ENCODE peak calls at places on chromosomes 16 and 17, in five cellular contexts. S is A549, J is IMR-90, Q is SK-N-SH, X is K562. W is an unnamed sample.

GRCh38 chr17:69654981-69655581 is 240.6 kb downstream of the MAP2K6 start:
- DNase-seq in S (peak), J (peak), Q (no peak), X (no peak), W (no peak)

GRCh38 chr17:75980188-75981018 is 1.4 kb downstream of the TEN1 start:
- DNase-seq in S (no peak), J (no peak), Q (no peak), X (no peak), W (no peak)

GRCh38 chr16:80580109-80580832 is 39.5 kb downstream of the DYNLRB2 start:
- DNase-seq in S (peak), J (peak), Q (no peak), X (no peak), W (peak)

GRCh38 chr17:81589612-81590011 is 37.5 kb upstream of the FAAP100 start:
- DNase-seq in S (no peak), J (no peak), Q (no peak), X (no peak), W (no peak)

GRCh38 chr17:7846765-7847661 is 7.9 kb upstream of the TMEM88 start:
- DNase-seq in S (no peak), J (no peak), Q (no peak), X (no peak), W (no peak)

GRCh38 chr16:637081-638018 is 1.2 kb upstream of the METTL26 start:
- DNase-seq in S (peak), J (peak), Q (peak), X (peak), W (no peak)

GRCh38 chr16:8567355-8568230 is 22.7 kb downstream of the TMEM114 start:
- DNase-seq in S (peak), J (peak), Q (peak), X (peak), W (peak)

GRCh38 chr17:19016297-19016696 is 11.7 kb upstream of the FAM83G start:
- DNase-seq in S (no peak), J (no peak), Q (no peak), X (no peak), W (no peak)

GRCh38 chr17:61314368-61315078 is 85.1 kb upstream of the TBX2 start:
- DNase-seq in S (no peak), J (peak), Q (peak), X (no peak), W (no peak)

GRCh38 chr16:88320947-88321634 is 61.7 kb upstream of the ZNF469 start:
- DNase-seq in S (peak), J (no peak), Q (no peak), X (peak), W (no peak)

GRCh38 chr16:68372381-68372720 is 61.5 kb downstream of the PRMT7 start:
- DNase-seq in S (no peak), J (no peak), Q (no peak), X (no peak), W (no peak)

GRCh38 chr17:74477411-74477810 is 11.0 kb downstream of the CD300A start:
- DNase-seq in S (no peak), J (no peak), Q (no peak), X (no peak), W (no peak)

GRCh38 chr16:17461951-17462729 is 8.6 kb downstream of the XYLT1 start:
- DNase-seq in S (no peak), J (no peak), Q (no peak), X (no peak), W (no peak)

GRCh38 chr17:75693500-75694481 is 26.7 kb downstream of the SAP30BP start:
- DNase-seq in S (peak), J (peak), Q (peak), X (no peak), W (no peak)

GRCh38 chr16:74449470-74449869 is 28.2 kb upstream of the CLEC18B start:
- DNase-seq in S (peak), J (peak), Q (no peak), X (no peak), W (no peak)

GRCh38 chr16:18784917-18785623 is 5.1 kb downstream of the RPS15A start:
- DNase-seq in S (no peak), J (no peak), Q (no peak), X (no peak), W (no peak)

GRCh38 chr17:18858567-18859245 is 775 bp downstream of the PRPSAP2 start:
- DNase-seq in S (no peak), J (no peak), Q (no peak), X (no peak), W (no peak)

GRCh38 chr16:50835358-50836060 is 93.6 kb downstream of the CYLD start:
- DNase-seq in S (no peak), J (no peak), Q (no peak), X (no peak), W (no peak)

GRCh38 chr16:73015612-73016487 is 32.1 kb downstream of the ZFHX3 start:
- DNase-seq in S (peak), J (no peak), Q (no peak), X (no peak), W (peak)

GRCh38 chr17:64736804-64737492 is 74.8 kb upstream of the SMURF2 start:
- DNase-seq in S (peak), J (peak), Q (peak), X (no peak), W (no peak)

GRCh38 chr16:83689385-83689831 is 118.4 kb upstream of the HSBP1 start:
- DNase-seq in S (no peak), J (peak), Q (no peak), X (no peak), W (peak)

GRCh38 chr17:27475070-27475673 is 18.9 kb downstream of the KSR1 start:
- DNase-seq in S (no peak), J (no peak), Q (no peak), X (no peak), W (no peak)

GRCh38 chr16:86734559-86735480 is 156.5 kb downstream of the FOXL1 start:
- DNase-seq in S (no peak), J (no peak), Q (no peak), X (no peak), W (no peak)

GRCh38 chr16:86730086-86730485 is 151.7 kb downstream of the FOXL1 start:
- DNase-seq in S (no peak), J (no peak), Q (no peak), X (no peak), W (no peak)

GRCh38 chr16:86730597-86730996 is 152.2 kb downstream of the FOXL1 start:
- DNase-seq in S (no peak), J (no peak), Q (no peak), X (no peak), W (no peak)

GRCh38 chr16:86733526-86734254 is 155.3 kb downstream of the FOXL1 start:
- DNase-seq in S (no peak), J (no peak), Q (no peak), X (no peak), W (no peak)

GRCh38 chr16:86732621-86733297 is 154.4 kb downstream of the FOXL1 start:
- DNase-seq in S (no peak), J (peak), Q (no peak), X (no peak), W (no peak)
- TF ChIP-seq SMC3 in S (no peak), J (no peak), Q (no peak), X (no peak), W (no peak)

GRCh38 chr16:54522596-54522995 is 236.0 kb upstream of the IRX3 start:
- DNase-seq in S (no peak), J (no peak), Q (no peak), X (no peak), W (no peak)
- TF ChIP-seq SMC3 in S (no peak), J (no peak), Q (no peak), X (no peak), W (no peak)

DNA sequence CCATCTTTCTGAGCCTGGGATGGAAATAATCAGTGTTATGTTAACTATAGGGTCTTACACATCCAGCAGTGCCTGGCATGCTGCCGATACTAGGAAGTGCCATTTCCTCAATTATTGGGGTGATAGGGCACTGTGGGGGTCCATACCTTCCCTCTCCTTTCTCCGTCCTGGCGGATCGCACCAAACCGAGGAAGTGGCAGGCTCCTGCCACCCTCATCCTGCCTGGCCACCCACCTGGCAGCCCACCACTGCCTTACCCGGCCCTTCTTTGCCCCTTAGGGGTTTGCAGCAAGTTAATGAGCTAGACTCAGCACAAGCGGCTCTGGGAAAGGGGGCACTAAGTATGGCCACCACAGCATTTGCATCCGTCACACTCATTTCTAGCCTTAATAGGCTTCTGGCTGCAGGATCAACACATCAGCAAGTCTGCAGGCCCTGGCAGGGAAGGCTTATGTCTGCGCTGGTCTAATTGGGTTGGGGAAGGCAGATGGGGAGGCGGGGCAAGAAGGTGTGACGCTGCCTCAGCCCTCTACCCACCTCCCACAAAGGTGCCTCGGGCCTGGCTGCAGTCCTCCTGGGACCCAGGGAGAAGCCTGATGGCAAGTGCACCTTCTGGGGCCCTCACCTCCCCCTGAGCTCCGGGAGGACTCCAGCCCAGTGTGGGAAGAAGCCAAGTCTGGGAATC is 28.6 kb downstream of the DCAKD start:
- DNase-seq in S (no peak), J (no peak), Q (no peak), X (no peak), W (peak)
- TF ChIP-seq SMC3 in S (no peak), J (no peak), Q (no peak), X (no peak), W (no peak)

GRCh38 chr17:12790806-12791148 is 1.5 kb downstream of the ARHGAP44 start:
- DNase-seq in S (no peak), J (no peak), Q (no peak), X (no peak), W (no peak)

GRCh38 chr17:12789075-12789975 is at the start of gene ARHGAP44:
- DNase-seq in S (peak), J (peak), Q (peak), X (peak), W (no peak)

GRCh38 chr17:12794919-12795517 is 5.7 kb downstream of the ARHGAP44 start:
- DNase-seq in S (no peak), J (no peak), Q (no peak), X (no peak), W (no peak)

GRCh38 chr17:12789976-12790805 is 893 bp downstream of the ARHGAP44 start:
- DNase-seq in S (no peak), J (no peak), Q (no peak), X (peak), W (no peak)
- TF ChIP-seq SMC3 in S (no peak), J (no peak), Q (no peak), X (no peak), W (no peak)

DNA sequence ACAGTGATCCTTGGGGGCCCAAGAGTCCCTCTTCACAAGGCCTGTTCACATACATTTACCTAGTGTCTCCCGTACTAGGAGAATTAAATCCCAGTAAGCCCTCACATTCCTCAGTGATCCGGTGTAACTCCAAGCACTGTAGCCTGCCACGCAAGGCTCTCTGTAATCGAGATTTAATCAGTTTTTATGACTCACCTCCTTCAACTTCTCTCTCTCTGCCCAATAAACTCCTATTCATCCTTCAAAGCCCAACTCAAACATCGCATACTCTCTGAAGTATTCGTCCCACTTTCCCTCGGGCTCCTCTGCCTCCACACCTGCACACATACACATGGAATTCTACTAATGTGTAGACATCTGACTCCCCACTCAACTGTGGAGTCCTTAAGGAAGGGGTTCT is 141.8 kb downstream of the CMIP start:
- DNase-seq in S (no peak), J (peak), Q (no peak), X (no peak), W (no peak)
- TF ChIP-seq SMC3 in S (no peak), J (no peak), Q (no peak), X (no peak), W (no peak)

DNA sequence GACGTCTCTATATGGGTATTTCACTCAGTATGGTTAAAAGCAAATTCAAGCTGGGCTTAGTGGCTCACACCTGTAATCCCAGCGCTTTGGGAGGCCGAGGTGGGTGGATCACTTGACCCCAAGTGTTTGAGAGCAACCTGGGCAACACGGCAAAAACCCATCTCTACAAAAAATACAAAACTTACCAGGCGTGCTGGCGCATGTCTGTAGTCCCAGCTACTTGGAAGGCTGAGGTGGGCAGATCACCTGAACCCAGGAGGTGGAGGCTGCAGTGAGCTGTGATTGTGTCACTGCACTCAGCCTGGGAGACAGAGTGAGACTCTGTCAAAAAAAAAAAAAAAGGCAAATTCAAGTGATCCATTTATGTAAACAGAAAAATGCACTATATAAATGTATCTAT is 1.3 kb upstream of the TNFRSF17 start:
- DNase-seq in S (no peak), J (no peak), Q (no peak), X (no peak), W (no peak)
- TF ChIP-seq SMC3 in S (no peak), J (no peak), Q (no peak), X (no peak), W (no peak)

GRCh38 chr17:56656961-56657360 is 63.5 kb downstream of the NOG start:
- DNase-seq in S (no peak), J (no peak), Q (no peak), X (no peak), W (no peak)

GRCh38 chr17:56661906-56662305 is 68.4 kb downstream of the NOG start:
- DNase-seq in S (peak), J (no peak), Q (no peak), X (no peak), W (no peak)

GRCh38 chr17:56659622-56660021 is 66.1 kb downstream of the NOG start:
- DNase-seq in S (no peak), J (no peak), Q (no peak), X (no peak), W (no peak)

GRCh38 chr17:56653877-56654276 is 60.4 kb downstream of the NOG start:
- DNase-seq in S (peak), J (peak), Q (peak), X (peak), W (peak)

GRCh38 chr17:56658648-56659047 is 65.1 kb downstream of the NOG start:
- DNase-seq in S (no peak), J (no peak), Q (no peak), X (peak), W (no peak)
- TF ChIP-seq SMC3 in S (no peak), J (no peak), Q (no peak), X (no peak), W (no peak)

GRCh38 chr17:44122825-44123355 is 551 bp downstream of the HDAC5 start:
- DNase-seq in S (no peak), J (no peak), Q (no peak), X (no peak), W (no peak)
- TF ChIP-seq SMC3 in S (no peak), J (no peak), Q (no peak), X (no peak), W (no peak)